ENCODE peak calls at places on chromosomes 16 and 17, in four cellular contexts. One of them, this sample, is unnamed.

GRCh38 chr16:27708651-27709050 is 158.7 kb downstream of the KATNIP start:
- DNase-seq in anterior cingulate cortex: no peak
- DNase-seq in B cell: no peak
- DNase-seq in adipocyte: no peak
- DNase-seq in this sample: no peak

GRCh38 chr17:956905-957304 is 22.7 kb downstream of the NXN start:
- DNase-seq in anterior cingulate cortex: no peak
- DNase-seq in B cell: no peak
- DNase-seq in adipocyte: no peak
- DNase-seq in this sample: peak

GRCh38 chr16:81482329-81483063 is 37.9 kb downstream of the CMIP start:
- DNase-seq in adipocyte: no peak
- DNase-seq in B cell: no peak
- DNase-seq in anterior cingulate cortex: no peak
- DNase-seq in this sample: no peak

GRCh38 chr17:49832840-49833599 is 14.8 kb downstream of the TAC4 start:
- DNase-seq in adipocyte: no peak
- DNase-seq in anterior cingulate cortex: no peak
- DNase-seq in B cell: no peak
- DNase-seq in this sample: no peak

GRCh38 chr17:59839646-59840328 is 53.0 kb downstream of the TUBD1 start:
- DNase-seq in anterior cingulate cortex: no peak
- DNase-seq in B cell: no peak
- DNase-seq in adipocyte: peak
- DNase-seq in this sample: peak

GRCh38 chr17:80991645-80992076 is at the start of gene CHMP6:
- DNase-seq in B cell: peak
- DNase-seq in anterior cingulate cortex: peak
- DNase-seq in adipocyte: peak
- DNase-seq in this sample: peak

GRCh38 chr16:50469744-50470301 is 78.4 kb upstream of the NKD1 start:
- DNase-seq in anterior cingulate cortex: peak
- DNase-seq in B cell: no peak
- DNase-seq in adipocyte: no peak
- DNase-seq in this sample: no peak

GRCh38 chr16:75089486-75090202 is 26.9 kb downstream of the LDHD start:
- DNase-seq in anterior cingulate cortex: no peak
- DNase-seq in adipocyte: no peak
- DNase-seq in B cell: no peak
- DNase-seq in this sample: no peak

GRCh38 chr17:1650731-1651558 is 1.3 kb upstream of the RILP start:
- DNase-seq in B cell: no peak
- DNase-seq in anterior cingulate cortex: no peak
- DNase-seq in adipocyte: no peak
- DNase-seq in this sample: no peak

GRCh38 chr17:61511480-61512182 is 59.4 kb downstream of the TBX4 start:
- DNase-seq in adipocyte: peak
- DNase-seq in anterior cingulate cortex: no peak
- DNase-seq in B cell: no peak
- DNase-seq in this sample: peak

GRCh38 chr17:76502326-76503211 is 1.3 kb upstream of the RHBDF2 start:
- DNase-seq in adipocyte: no peak
- DNase-seq in B cell: no peak
- DNase-seq in anterior cingulate cortex: no peak
- DNase-seq in this sample: no peak

GRCh38 chr16:68590201-68590994 is 51.3 kb downstream of the ZFP90 start:
- DNase-seq in anterior cingulate cortex: peak
- DNase-seq in adipocyte: peak
- DNase-seq in B cell: peak
- DNase-seq in this sample: peak

GRCh38 chr16:85323230-85323960 is 211.1 kb upstream of the CIBAR2 start:
- DNase-seq in anterior cingulate cortex: no peak
- DNase-seq in B cell: no peak
- DNase-seq in adipocyte: no peak
- DNase-seq in this sample: no peak

GRCh38 chr16:15572329-15573001 is 70.5 kb downstream of the MARF1 start:
- DNase-seq in B cell: no peak
- DNase-seq in anterior cingulate cortex: no peak
- DNase-seq in adipocyte: peak
- DNase-seq in this sample: peak

GRCh38 chr17:50145532-50146229 is 4.8 kb downstream of the PPP1R9B start:
- DNase-seq in anterior cingulate cortex: no peak
- DNase-seq in adipocyte: no peak
- DNase-seq in B cell: no peak
- DNase-seq in this sample: no peak

GRCh38 chr17:80243526-80244433 is 16.9 kb upstream of the RNF213 start:
- DNase-seq in anterior cingulate cortex: no peak
- DNase-seq in adipocyte: no peak
- DNase-seq in B cell: no peak
- DNase-seq in this sample: no peak